ENCODE peak calls at places on chromosomes 13 and 19, in four cellular contexts. Q, K, H and A are unnamed samples.

GRCh38 chr19:5093297-5093858 is 124.5 kb downstream of the KDM4B start:
- DNase-seq in Q (no peak), K (no peak), H (no peak), A (no peak)

GRCh38 chr19:45568732-45569131 is 15.9 kb downstream of the OPA3 start:
- DNase-seq in Q (no peak), K (no peak), H (no peak), A (no peak)

GRCh38 chr19:58317481-58318072 is 9.2 kb upstream of the ZSCAN22 start:
- DNase-seq in Q (no peak), H (no peak), K (no peak), A (peak)

GRCh38 chr13:30464496-30465351 is 1.0 kb downstream of the HMGB1 start:
- DNase-seq in K (peak), H (peak), Q (peak), A (peak)

GRCh38 chr19:49475995-49476880 is 2.2 kb downstream of the FLT3LG start:
- DNase-seq in Q (no peak), H (no peak), K (peak), A (peak)

GRCh38 chr13:47796816-47797215 is 204.3 kb downstream of the SUCLA2 start:
- DNase-seq in Q (no peak), H (no peak), K (no peak), A (no peak)

GRCh38 chr13:109610517-109610916 is 175.9 kb downstream of the IRS2 start:
- DNase-seq in K (no peak), Q (no peak), H (no peak), A (peak)

GRCh38 chr13:30158774-30159445 is 148.4 kb downstream of the KATNAL1 start:
- DNase-seq in K (no peak), H (peak), Q (no peak), A (no peak)

GRCh38 chr13:33194820-33195692 is 90.5 kb downstream of the STARD13 start:
- DNase-seq in K (no peak), Q (peak), H (no peak), A (no peak)

GRCh38 chr13:114194853-114195252 is 15.8 kb downstream of the CFAP97D2 start:
- DNase-seq in Q (no peak), H (no peak), K (no peak), A (no peak)

GRCh38 chr19:28999733-29000433 is 213.1 kb downstream of the UQCRFS1 start:
- DNase-seq in K (no peak), Q (no peak), H (no peak), A (no peak)

GRCh38 chr19:782195-783043 is 14.8 kb upstream of the PTBP1 start:
- DNase-seq in K (no peak), Q (no peak), H (no peak), A (no peak)

GRCh38 chr13:41122838-41123237 is 9.8 kb downstream of the KBTBD6 start:
- DNase-seq in Q (no peak), H (no peak), K (no peak), A (no peak)

GRCh38 chr13:44234566-44234965 is 139.1 kb upstream of the SERP2 start:
- DNase-seq in Q (no peak), H (no peak), K (no peak), A (no peak)